ENCODE peak calls at places on chromosomes 11 and 22, in seven cellular contexts. K, O, B, X, V, Y and I are unnamed samples.

GRCh38 chr11:46669606-46670243 is 30.7 kb downstream of the ARHGAP1 start:
- DNase-seq in O (peak), V (peak), X (peak), K (no peak), Y (no peak), B (no peak), I (no peak)

GRCh38 chr11:127859941-127860354 is 727.4 kb downstream of the ETS1 start:
- DNase-seq in K (no peak), X (no peak), O (no peak), Y (no peak), V (no peak), B (no peak), I (no peak)

GRCh38 chr11:124583827-124584226 is 14.0 kb downstream of the OR8A1 start:
- DNase-seq in O (no peak), V (no peak), Y (no peak), X (no peak), B (no peak), K (no peak), I (no peak)

GRCh38 chr11:26017903-26018750 is 313.8 kb upstream of the ANO3 start:
- DNase-seq in X (no peak), V (no peak), O (no peak), B (no peak), Y (no peak), K (no peak), I (no peak)

GRCh38 chr22:39170825-39171622 is 18.5 kb upstream of the CBX7 start:
- DNase-seq in V (peak), Y (peak), B (peak), K (peak), O (peak), X (peak), I (peak)

GRCh38 chr11:124627546-124627945 is 4.9 kb downstream of the TBRG1 start:
- DNase-seq in X (no peak), V (no peak), B (no peak), K (no peak), Y (no peak), O (no peak), I (no peak)

GRCh38 chr11:2902784-2903671 is 17.5 kb upstream of the CDKN1C start:
- DNase-seq in B (no peak), V (no peak), K (no peak), Y (no peak), X (no peak), O (no peak), I (no peak)

GRCh38 chr11:122045181-122045586 is 70.8 kb downstream of the BLID start:
- DNase-seq in Y (no peak), V (no peak), O (no peak), X (no peak), B (no peak), K (peak), I (peak)

GRCh38 chr11:128182844-128183243 is 404.5 kb downstream of the ETS1 start:
- DNase-seq in O (no peak), Y (no peak), B (no peak), K (no peak), V (no peak), X (no peak), I (no peak)

GRCh38 chr11:65645710-65646109 is 7.8 kb downstream of the SIPA1 start:
- DNase-seq in Y (no peak), X (no peak), O (no peak), V (no peak), K (peak), B (no peak), I (peak)

GRCh38 chr11:90241414-90241813 is 18.6 kb upstream of the CHORDC1 start:
- DNase-seq in V (no peak), Y (no peak), O (no peak), K (no peak), X (no peak), B (no peak), I (no peak)

GRCh38 chr22:49363526-49364230 is 464.0 kb downstream of the BRD1 start:
- DNase-seq in Y (no peak), V (no peak), X (peak), O (peak), B (no peak), K (no peak), I (no peak)

GRCh38 chr11:101487775-101488174 is 96.0 kb downstream of the TRPC6 start:
- DNase-seq in Y (no peak), B (no peak), X (no peak), O (no peak), V (no peak), K (peak), I (peak)

GRCh38 chr22:38467904-38468760 is at the start of gene KDELR3:
- DNase-seq in V (peak), K (peak), Y (no peak), X (peak), O (peak), B (no peak), I (peak)

GRCh38 chr11:75790986-75791385 is 22.4 kb downstream of the DGAT2 start:
- DNase-seq in V (no peak), O (no peak), K (no peak), X (no peak), B (no peak), Y (no peak), I (no peak)

GRCh38 chr11:1844221-1845094 is 5.7 kb downstream of the TNNI2 start:
- DNase-seq in B (no peak), V (no peak), X (no peak), K (peak), Y (no peak), O (no peak), I (no peak)

GRCh38 chr11:15671216-15671615 is 556.5 kb downstream of the INSC start:
- DNase-seq in X (no peak), O (no peak), K (no peak), Y (no peak), V (no peak), B (no peak), I (no peak)

GRCh38 chr22:19756288-19757128 is 4.1 kb upstream of the TBX1 start:
- DNase-seq in X (no peak), K (no peak), O (no peak), V (peak), B (peak), Y (peak), I (peak)

GRCh38 chr11:95762513-95762912 is 27.1 kb downstream of the FAM76B start:
- DNase-seq in K (no peak), X (no peak), O (no peak), V (no peak), Y (no peak), B (no peak), I (peak)

GRCh38 chr11:12973529-12974181 is 35.5 kb upstream of the RASSF10 start:
- DNase-seq in V (no peak), B (no peak), K (peak), Y (no peak), X (no peak), O (no peak), I (peak)

GRCh38 chr11:85937838-85938237 is 82.7 kb downstream of the CCDC83 start:
- DNase-seq in K (no peak), X (no peak), B (no peak), V (no peak), Y (no peak), O (no peak), I (no peak)

GRCh38 chr11:93849751-93850584 is 450 bp downstream of the VSTM5 start:
- DNase-seq in V (no peak), Y (no peak), B (no peak), K (peak), O (peak), X (no peak), I (peak)

GRCh38 chr22:35275580-35275979 is 18.3 kb downstream of the HMGXB4 start:
- DNase-seq in V (no peak), O (no peak), K (no peak), X (no peak), Y (no peak), B (no peak), I (peak)

GRCh38 chr11:10455637-10456487 is 798 bp downstream of the AMPD3 start:
- DNase-seq in B (peak), V (peak), Y (peak), X (no peak), K (peak), O (peak), I (peak)

GRCh38 chr11:86625544-86625943 is 46.9 kb downstream of the ME3 start:
- DNase-seq in B (no peak), X (no peak), V (no peak), Y (no peak), K (no peak), O (no peak), I (no peak)

GRCh38 chr11:61079416-61080150 is 22.7 kb upstream of the CD5 start:
- DNase-seq in O (no peak), V (no peak), B (no peak), X (peak), K (no peak), Y (no peak), I (no peak)

GRCh38 chr22:27603823-27604190 is 197.7 kb downstream of the MN1 start:
- DNase-seq in X (peak), B (no peak), O (no peak), Y (no peak), K (peak), V (no peak), I (peak)

GRCh38 chr11:2564588-2565440 is 120.0 kb downstream of the KCNQ1 start:
- DNase-seq in B (no peak), O (no peak), V (no peak), K (no peak), X (peak), Y (no peak), I (no peak)

GRCh38 chr11:12232160-12232559 is 121.8 kb downstream of the MICAL2 start:
- DNase-seq in X (no peak), V (no peak), O (no peak), B (no peak), K (no peak), Y (no peak), I (peak)

GRCh38 chr11:109037856-109038780 is 373.2 kb downstream of the DDX10 start:
- DNase-seq in O (peak), B (peak), Y (no peak), X (no peak), K (peak), V (no peak), I (peak)

DNA sequence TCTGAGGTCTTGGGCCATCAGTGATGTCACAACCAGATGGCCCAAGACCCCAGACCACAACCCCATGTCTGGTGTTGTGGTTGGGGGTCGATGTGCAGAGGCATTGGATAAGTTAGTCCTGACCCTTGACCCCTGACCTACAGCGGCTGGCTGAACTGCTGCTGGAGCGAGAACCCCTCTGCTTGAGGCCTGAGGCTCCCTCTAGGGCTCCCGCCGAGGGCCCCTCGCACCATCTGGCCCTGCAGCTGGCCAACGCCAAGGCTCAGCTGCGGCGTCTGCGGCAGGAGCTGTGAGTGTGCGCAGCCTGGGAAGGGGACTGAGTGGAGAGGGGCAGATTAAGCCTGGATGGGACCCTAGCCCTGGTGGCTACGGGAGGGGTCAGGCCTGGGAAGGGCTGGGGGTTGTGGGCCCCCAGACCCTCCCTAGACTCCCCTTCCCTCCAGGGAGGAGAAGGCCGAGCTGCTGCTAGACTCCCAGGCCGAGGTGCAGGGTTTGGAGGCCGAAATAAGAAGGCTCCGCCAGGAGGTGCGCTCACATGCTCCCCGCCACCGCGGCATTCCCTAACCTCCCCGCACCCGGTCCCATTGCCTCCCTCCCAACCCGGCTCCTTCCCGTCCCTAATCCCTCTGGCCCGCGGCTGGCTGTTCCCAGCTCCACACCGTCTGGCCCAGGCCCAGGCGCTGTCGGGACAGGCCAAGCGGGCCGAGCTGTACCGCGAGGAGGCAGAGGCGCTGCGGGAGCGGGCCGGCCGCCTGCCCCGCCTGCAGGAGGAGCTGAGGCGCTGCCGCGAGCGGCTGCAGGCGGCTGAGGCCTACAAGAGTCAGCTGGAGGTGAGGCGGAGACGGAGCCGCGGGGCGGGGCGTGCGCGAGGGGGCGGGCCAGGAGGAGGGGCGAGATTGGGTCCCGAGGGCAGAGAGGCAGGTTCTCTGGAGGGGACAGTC is 2.1 kb downstream of the CCDC88B start:
- DNase-seq in B (peak), X (peak), Y (peak), K (peak), O (peak), V (peak), I (peak)
- H3K4me3 ChIP-seq in B (no peak), X (peak), Y (peak), K (peak), O (peak), V (peak), I (peak)

GRCh38 chr11:92727123-92727522 is 242.3 kb upstream of the MTNR1B start:
- DNase-seq in X (no peak), Y (no peak), V (no peak), O (no peak), B (no peak), K (no peak), I (no peak)
- TF ChIP-seq CTCF in X (no peak), Y (no peak), V (no peak), O (no peak), B (no peak), K (no peak), I (no peak)

GRCh38 chr11:70524096-70524922 is 126.0 kb downstream of the CTTN start:
- DNase-seq in X (no peak), Y (no peak), K (no peak), O (no peak), B (no peak), V (no peak), I (no peak)

GRCh38 chr11:70526116-70527045 is 128.1 kb downstream of the CTTN start:
- DNase-seq in K (no peak), Y (no peak), V (no peak), X (no peak), O (no peak), B (no peak), I (no peak)

GRCh38 chr11:70525466-70525865 is 127.1 kb downstream of the CTTN start:
- DNase-seq in V (no peak), X (no peak), Y (no peak), O (no peak), K (no peak), B (no peak), I (no peak)

GRCh38 chr11:70523384-70524095 is 125.2 kb downstream of the CTTN start:
- DNase-seq in K (no peak), B (no peak), Y (no peak), V (no peak), O (peak), X (no peak), I (no peak)

GRCh38 chr11:70525006-70525405 is 126.7 kb downstream of the CTTN start:
- DNase-seq in X (no peak), K (no peak), Y (no peak), B (no peak), V (no peak), O (no peak), I (no peak)
- H3K4me3 ChIP-seq in X (no peak), K (no peak), Y (no peak), B (no peak), V (no peak), O (no peak), I (no peak)

GRCh38 chr22:43976861-43977795 is 21.9 kb downstream of the SAMM50 start:
- DNase-seq in X (no peak), O (no peak), B (no peak), V (no peak), Y (no peak), K (no peak), I (no peak)
- TF ChIP-seq CTCF in X (no peak), O (no peak), B (no peak), V (no peak), Y (no peak), K (no peak), I (no peak)

DNA sequence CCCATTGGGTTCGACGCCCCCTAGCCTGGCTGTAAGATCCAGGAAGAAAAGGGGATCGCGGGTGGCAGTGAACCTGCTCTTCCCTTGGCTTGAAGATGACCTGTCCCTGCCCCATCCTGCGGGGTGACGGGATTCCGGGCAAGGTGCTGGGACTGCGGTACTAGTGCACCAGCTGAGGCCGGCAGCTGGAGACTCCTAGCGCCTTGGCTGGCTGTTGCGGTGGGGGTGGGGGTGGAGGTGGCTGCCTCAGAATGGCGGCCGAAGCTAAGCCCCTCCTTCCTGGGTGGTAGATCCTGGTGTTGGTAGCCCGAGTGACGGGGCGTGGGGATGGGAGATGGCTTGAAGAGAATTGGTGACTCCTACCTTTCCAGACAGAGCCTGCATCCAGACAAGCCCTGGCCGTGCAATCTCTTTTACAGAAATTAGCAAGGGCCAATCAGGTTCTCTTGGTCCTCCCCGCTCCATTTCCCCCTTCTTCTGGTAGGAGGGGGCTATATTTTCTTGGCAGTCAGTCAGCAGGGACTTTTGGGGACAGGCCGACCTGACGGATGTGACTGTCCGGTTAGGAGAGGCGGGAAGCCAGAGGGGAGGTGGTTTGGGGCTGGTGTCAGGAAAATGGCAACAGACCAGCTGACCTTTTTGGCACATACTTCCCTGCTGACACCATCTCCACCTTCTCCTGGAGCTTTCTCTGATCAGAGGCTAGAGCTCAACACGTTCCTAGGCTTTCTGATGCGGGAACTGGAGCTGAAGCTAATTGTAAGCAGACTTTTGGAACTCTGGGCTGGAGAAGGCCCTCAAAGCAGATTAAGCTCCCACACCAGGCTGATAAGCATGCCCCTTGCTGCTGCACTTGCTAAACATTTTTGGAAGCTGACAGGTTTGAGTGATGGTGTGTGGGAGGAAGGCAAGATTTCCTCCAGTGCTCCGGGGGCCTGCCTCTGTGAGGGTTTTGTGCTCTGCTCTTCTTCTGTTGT is 2.0 kb downstream of the NAV2 start:
- DNase-seq in Y (no peak), B (no peak), V (no peak), K (peak), X (peak), O (peak), I (peak)
- H3K4me3 ChIP-seq in Y (no peak), B (peak), V (peak), K (peak), X (peak), O (peak), I (peak)

GRCh38 chr22:50456466-50457234 is 18.2 kb downstream of the SBF1 start:
- DNase-seq in Y (no peak), K (no peak), X (no peak), B (no peak), V (no peak), O (no peak), I (no peak)
- TF ChIP-seq CTCF in Y (peak), K (peak), X (no peak), B (no peak), V (peak), O (no peak), I (peak)